ENCODE peak calls at places on chromosomes 12 and 14, in four cellular contexts. L is testis, B is kidney, I is heart right ventricle. Y is an unnamed sample. For H3K4me1, the result is how much of the 10 kb centered on the place peaks cover.

GRCh38 chr14:43858981-43859380 is 648.1 kb downstream of the FSCB start:
- DNase-seq in L (no peak), B (no peak), I (no peak), Y (no peak)

GRCh38 chr14:32561520-32561919 is 232.4 kb downstream of the AKAP6 start:
- DNase-seq in L (no peak), B (no peak), I (no peak), Y (no peak)

GRCh38 chr14:34733245-34733644 is 18.9 kb upstream of the CFL2 start:
- DNase-seq in L (no peak), B (no peak), I (no peak), Y (no peak)

GRCh38 chr12:59596232-59597143 is 659 bp downstream of the SLC16A7 start:
- DNase-seq in L (peak), B (peak), I (peak), Y (peak)

GRCh38 chr14:93239869-93240677 is 33.0 kb downstream of the UBR7 start:
- DNase-seq in L (no peak), B (no peak), I (no peak), Y (no peak)

GRCh38 chr12:42364692-42365091 is 38.7 kb downstream of the PPHLN1 start:
- DNase-seq in L (no peak), B (no peak), I (no peak), Y (no peak)

GRCh38 chr12:29763301-29763683 is 20.4 kb downstream of the TMTC1 start:
- DNase-seq in L (no peak), B (no peak), I (no peak), Y (no peak)

GRCh38 chr14:30840086-30840779 is 34.1 kb upstream of the COCH start:
- DNase-seq in L (no peak), B (no peak), I (no peak), Y (no peak)

GRCh38 chr12:103901518-103902173 is 28.6 kb upstream of the HSP90B1 start:
- DNase-seq in L (no peak), B (no peak), I (no peak), Y (no peak)

GRCh38 chr12:47799357-47799955 is 20.2 kb downstream of the HDAC7 start:
- DNase-seq in L (no peak), B (peak), I (peak), Y (peak)

GRCh38 chr14:81122326-81122725 is 98.4 kb downstream of the GTF2A1 start:
- DNase-seq in L (no peak), B (no peak), I (no peak), Y (no peak)

GRCh38 chr12:94942663-94943062 is 60.8 kb downstream of the NDUFA12 start:
- DNase-seq in L (no peak), B (no peak), I (no peak), Y (no peak)

GRCh38 chr14:72948481-72949138 is 22.3 kb downstream of the DCAF4 start:
- DNase-seq in L (peak), B (peak), I (peak), Y (peak)

GRCh38 chr12:52073531-52073950 is 3.8 kb downstream of the ATG101 start:
- DNase-seq in L (no peak), B (peak), I (no peak), Y (no peak)

GRCh38 chr12:124493809-124494750 is 73.3 kb downstream of the NCOR2 start:
- DNase-seq in L (no peak), B (peak), I (peak), Y (peak)

GRCh38 chr14:92469515-92469914 is 44.1 kb upstream of the RIN3 start:
- DNase-seq in L (no peak), B (no peak), I (no peak), Y (no peak)

GRCh38 chr12:54379401-54380201 is 4.9 kb downstream of the ZNF385A start:
- DNase-seq in L (peak), B (peak), I (peak), Y (peak)

GRCh38 chr14:77950371-77950770 is 150.5 kb downstream of the ADCK1 start:
- DNase-seq in L (no peak), B (no peak), I (no peak), Y (no peak)

GRCh38 chr12:104846056-104846762 is 111.9 kb downstream of the SLC41A2 start:
- DNase-seq in L (no peak), B (no peak), I (no peak), Y (no peak)

GRCh38 chr14:65303185-65303901 is 109.2 kb upstream of the FUT8 start:
- DNase-seq in L (no peak), B (no peak), I (no peak), Y (no peak)

GRCh38 chr12:105928436-105928835 is 210.3 kb downstream of the NUAK1 start:
- DNase-seq in L (no peak), B (peak), I (no peak), Y (no peak)

GRCh38 chr14:89899917-89900680 is 54.4 kb downstream of the EFCAB11 start:
- DNase-seq in L (no peak), B (no peak), I (no peak), Y (no peak)

GRCh38 chr12:64890873-64891468 is 66.5 kb downstream of the TBC1D30 start:
- DNase-seq in L (no peak), B (no peak), I (no peak), Y (no peak)

GRCh38 chr12:124231980-124232653 is 62.8 kb upstream of the RFLNA start:
- DNase-seq in L (no peak), B (no peak), I (no peak), Y (no peak)

GRCh38 chr12:51683763-51684357 is 92.8 kb downstream of the SCN8A start:
- DNase-seq in L (no peak), B (no peak), I (no peak), Y (peak)

GRCh38 chr12:6494968-6495367 is 1.1 kb downstream of the NCAPD2 start:
- DNase-seq in L (no peak), B (no peak), I (no peak), Y (no peak)

GRCh38 chr12:123478762-123479161 is 20.8 kb downstream of the SNRNP35 start:
- DNase-seq in L (peak), B (no peak), I (peak), Y (peak)

GRCh38 chr14:104800600-104801283 is at the start of gene ZBTB42:
- DNase-seq in L (peak), B (peak), I (no peak), Y (no peak)

DNA sequence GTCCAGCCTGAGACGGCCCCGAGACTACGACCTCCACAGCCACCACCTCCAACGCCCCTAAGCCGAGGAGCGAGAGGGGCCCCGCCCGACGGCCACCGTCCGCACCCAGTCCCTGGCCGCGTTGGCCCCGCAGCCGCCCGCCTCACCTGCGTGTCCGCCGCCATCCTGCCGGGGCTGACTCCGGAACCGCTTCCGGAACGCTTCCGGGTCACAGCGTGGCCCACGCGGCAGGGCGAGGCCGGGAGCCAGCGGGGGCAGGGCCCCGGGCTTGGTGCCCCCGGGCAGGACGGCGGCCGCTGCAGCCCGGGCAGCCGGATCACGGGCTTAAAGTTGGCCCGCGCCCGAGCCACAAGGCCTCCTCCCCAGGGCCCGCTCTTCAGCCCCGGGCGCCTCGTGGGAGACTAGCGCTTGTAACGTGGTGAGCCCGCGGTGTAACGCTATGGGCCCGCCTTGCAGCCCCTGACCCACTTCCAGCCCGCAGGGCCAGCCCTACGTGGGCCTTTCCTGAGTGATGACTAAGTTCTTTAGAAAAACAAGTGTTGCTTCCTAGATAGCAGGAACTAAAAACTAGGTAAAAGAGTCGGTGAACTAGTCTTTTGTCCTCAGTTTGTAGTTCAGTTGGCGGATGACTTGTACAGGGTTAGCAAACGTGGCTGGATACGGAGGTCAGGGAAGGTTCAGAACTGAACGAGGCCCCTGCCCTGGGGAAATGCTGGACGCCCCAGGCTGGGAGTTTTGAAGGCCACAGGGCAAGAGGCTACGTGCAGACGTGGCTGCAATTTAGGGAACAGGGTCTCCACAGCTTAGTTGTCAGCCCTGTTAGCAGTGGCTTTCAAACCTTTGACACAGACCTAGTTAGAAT is at the start of gene GCN1:
- DNase-seq in L (peak), B (peak), I (peak), Y (peak)
- H3K4me1 ChIP-seq in L (under half), B (under half), I (under half), Y (under half)

GRCh38 chr14:55117816-55118441 is 11.1 kb upstream of the LGALS3 start:
- DNase-seq in L (no peak), B (no peak), I (no peak), Y (no peak)
- H3K4me1 ChIP-seq in L (half or more), B (under half), I (half or more), Y (under half)

GRCh38 chr12:50611021-50611420 is 106.2 kb downstream of the DIP2B start:
- DNase-seq in L (no peak), B (no peak), I (no peak), Y (no peak)
- H3K4me1 ChIP-seq in L (under half), B (under half), I (half or more), Y (under half)

GRCh38 chr14:68589447-68590232 is 203.2 kb downstream of the ZFP36L1 start:
- DNase-seq in L (peak), B (peak), I (peak), Y (peak)

GRCh38 chr14:68592948-68593347 is 199.9 kb downstream of the ZFP36L1 start:
- DNase-seq in L (no peak), B (no peak), I (no peak), Y (no peak)

GRCh38 chr14:68593806-68594536 is 198.9 kb downstream of the ZFP36L1 start:
- DNase-seq in L (no peak), B (no peak), I (no peak), Y (no peak)

GRCh38 chr14:68590233-68590535 is 202.7 kb downstream of the ZFP36L1 start:
- DNase-seq in L (no peak), B (no peak), I (no peak), Y (no peak)

DNA sequence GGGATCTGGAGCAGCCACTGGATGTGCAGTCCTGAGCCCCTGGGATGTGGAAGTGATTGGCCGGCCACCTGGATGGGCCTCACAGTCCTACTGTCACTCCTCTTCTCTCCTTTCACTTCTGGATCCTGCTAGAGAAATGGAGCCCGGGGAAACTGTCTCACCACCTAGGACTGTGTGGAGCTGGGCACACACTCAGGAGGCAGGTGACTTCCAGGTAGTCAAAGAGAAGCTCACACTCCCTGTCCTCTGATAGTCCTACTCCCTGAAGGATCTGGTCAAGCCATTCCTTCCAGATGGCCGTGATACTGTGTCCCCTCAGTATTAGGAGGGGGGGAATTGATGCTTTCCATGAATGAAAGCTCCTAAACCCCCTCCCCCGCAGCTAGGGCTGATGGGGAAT is 201.1 kb downstream of the ZFP36L1 start:
- DNase-seq in L (no peak), B (no peak), I (no peak), Y (no peak)
- H3K4me1 ChIP-seq in L (under half), B (under half), I (half or more), Y (under half)

Y was measured in right cardiac atrium.